ENCODE peak calls at places on chromosomes 13 and 19, in four cellular contexts. L, Q, J and C are unnamed samples. For H3K36me3, the result is how much of the 10 kb centered on the place peaks cover.

GRCh38 chr19:23799321-23799720 is 40.6 kb upstream of the ZNF681 start:
- DNase-seq in L (no peak), Q (no peak), J (no peak), C (no peak)

GRCh38 chr19:18333680-18334079 is 6.7 kb upstream of the PGPEP1 start:
- DNase-seq in L (no peak), Q (no peak), J (no peak), C (no peak)

GRCh38 chr19:28881616-28882015 is 331.3 kb downstream of the UQCRFS1 start:
- DNase-seq in L (no peak), Q (no peak), J (no peak), C (peak)

GRCh38 chr13:91133941-91134772 is 213.3 kb upstream of the MIR17HG start:
- DNase-seq in L (no peak), Q (peak), J (no peak), C (no peak)

GRCh38 chr13:99373436-99373835 is 66.2 kb upstream of the GPR183 start:
- DNase-seq in L (no peak), Q (no peak), J (no peak), C (no peak)

GRCh38 chr13:110799246-110800236 is 86.0 kb downstream of the ING1 start:
- DNase-seq in L (no peak), Q (no peak), J (peak), C (no peak)

GRCh38 chr19:51365211-51366049 is 758 bp downstream of the ETFB start:
- DNase-seq in L (no peak), Q (no peak), J (peak), C (no peak)

GRCh38 chr19:54462713-54463530 is 656 bp downstream of the LENG9 start:
- DNase-seq in L (no peak), Q (no peak), J (peak), C (no peak)

GRCh38 chr19:36489920-36490415 is 607 bp upstream of the ZNF566 start:
- DNase-seq in L (peak), Q (no peak), J (peak), C (peak)

DNA sequence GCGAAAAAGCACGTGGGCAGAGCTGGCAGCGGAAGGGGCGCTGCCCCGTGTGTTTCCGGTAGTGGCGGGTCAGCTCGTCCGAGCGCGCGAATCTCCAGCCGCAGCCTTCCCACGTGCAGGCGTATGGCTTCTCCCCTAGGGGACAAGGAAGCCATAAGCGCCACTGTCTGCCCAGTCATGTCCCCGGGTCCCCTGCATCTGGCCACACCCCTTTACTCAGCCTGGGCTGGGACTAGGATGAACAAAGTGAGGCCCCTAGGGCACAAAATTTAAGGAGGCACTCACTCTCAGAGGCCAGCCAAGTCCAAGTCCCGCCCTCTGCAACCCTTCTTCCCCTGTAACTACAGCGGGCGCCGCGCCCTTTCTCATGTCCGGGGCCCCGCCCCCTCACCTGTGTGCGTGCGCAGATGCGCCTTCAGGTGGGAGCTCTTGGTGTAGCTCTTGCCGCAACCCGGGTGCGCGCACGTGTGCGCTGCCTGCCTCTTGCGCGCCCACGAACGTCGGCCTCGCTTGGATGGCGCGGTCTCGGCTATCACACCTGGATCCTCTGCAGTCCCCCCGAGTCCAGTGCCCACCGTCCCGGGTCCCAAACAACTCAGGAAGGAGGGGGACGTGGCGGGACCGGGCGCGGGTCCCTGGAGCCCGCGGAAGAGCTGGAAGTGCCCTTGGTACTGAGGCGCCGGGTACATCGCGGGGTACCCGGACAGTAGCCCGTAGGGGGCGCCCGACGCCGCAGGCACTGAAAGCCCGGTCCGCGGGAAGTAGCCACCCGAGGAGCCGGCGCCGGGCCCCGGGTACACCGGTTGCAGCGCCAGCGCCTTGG is 1.9 kb downstream of the KLF1 start:
- DNase-seq in L (peak), Q (no peak), J (peak), C (no peak)
- H3K4me3 ChIP-seq in L (peak), Q (no peak), J (peak), C (no peak)

DNA sequence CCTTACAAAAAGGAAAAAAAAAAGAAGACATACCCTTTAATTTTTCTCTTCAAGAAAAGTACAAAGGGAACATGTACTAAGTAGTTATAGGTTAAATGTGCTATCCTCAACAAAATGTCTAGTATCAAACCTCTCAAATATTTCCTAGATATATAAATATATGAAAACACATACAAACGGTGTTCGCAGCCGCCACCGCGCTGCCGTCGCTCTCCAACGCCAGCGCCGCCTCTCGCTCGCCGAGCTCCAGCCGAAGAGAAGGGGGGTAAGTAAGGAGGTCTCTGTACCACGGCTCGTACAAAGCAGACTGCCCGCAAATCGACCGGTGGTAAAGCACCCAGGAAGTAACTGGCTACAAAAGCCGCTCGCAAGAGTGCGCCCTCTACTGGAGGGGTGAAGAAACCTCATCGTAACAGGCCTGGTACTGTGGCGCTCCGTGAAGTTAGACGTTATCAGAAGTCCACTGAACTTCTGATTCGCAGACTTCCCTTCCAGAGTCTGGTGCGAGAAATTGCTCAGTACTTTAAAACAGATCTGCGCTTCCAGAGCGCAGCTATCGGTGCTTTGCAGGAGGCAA is 192.1 kb downstream of the DACH1 start:
- DNase-seq in L (no peak), Q (no peak), J (peak), C (no peak)
- TF ChIP-seq CTCF in L (no peak), Q (peak), J (no peak), C (peak)

DNA sequence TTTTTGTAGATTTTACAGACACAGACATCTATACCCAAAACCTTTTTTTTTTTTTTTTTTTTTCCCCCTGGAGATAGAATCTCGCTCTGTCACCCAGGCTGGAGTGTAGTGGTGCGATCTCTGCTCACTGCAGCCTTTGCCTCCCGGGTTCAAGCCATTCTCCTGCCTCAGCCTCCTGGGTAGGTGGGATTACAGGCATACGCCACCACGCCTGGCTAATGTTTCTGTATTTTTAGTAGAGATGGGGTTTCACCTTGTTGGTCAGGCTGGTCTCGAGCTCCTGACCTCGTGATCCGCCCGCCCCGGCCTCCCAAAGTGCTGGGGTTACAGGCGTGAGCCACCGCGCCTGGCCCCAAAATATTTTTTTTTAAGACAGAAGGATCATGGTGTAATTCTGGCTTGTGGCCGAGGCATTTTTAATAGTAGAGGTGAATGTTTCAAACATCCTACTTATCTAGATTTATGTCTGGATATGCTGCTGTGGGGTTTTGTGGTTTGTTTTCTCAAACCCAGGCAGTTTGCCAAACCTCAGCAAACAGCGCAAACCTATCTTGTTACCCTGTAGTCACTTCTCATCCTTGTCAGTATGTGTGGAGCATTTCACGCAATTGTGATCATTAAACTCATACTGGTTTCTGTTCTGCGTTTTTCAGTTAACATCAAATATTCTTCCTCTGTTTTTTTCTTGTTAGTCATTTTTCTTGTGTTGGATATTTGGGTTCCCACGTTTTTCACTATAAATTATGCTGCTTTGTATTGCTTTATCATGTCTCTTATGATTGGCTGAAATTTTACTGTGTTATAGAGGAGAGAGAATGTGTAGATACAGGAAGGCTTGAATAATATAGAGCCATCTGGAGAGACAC is 36.2 kb upstream of the GARRE1 start:
- DNase-seq in L (no peak), Q (no peak), J (peak), C (peak)
- H3K36me3 ChIP-seq in L (under half), Q (under half), J (half or more), C (under half)

GRCh38 chr19:1199531-1199930 is 6.0 kb upstream of the STK11 start:
- DNase-seq in L (no peak), Q (no peak), J (peak), C (no peak)
- H3K4me3 ChIP-seq in L (no peak), Q (no peak), J (no peak), C (no peak)